ENCODE peak calls at places on chromosome 1, in five cellular contexts. I, E, W, S and M are unnamed samples.

GRCh38 chr1:234963180-234963903 is 165.3 kb downstream of the TOMM20 start:
- DNase-seq in I (peak), E (no peak), W (peak), S (peak), M (no peak)

GRCh38 chr1:245579881-245580280 is 425.1 kb downstream of the KIF26B start:
- DNase-seq in I (no peak), E (no peak), W (no peak), S (no peak), M (no peak)

GRCh38 chr1:5892370-5892769 is 99.9 kb downstream of the NPHP4 start:
- DNase-seq in I (no peak), E (no peak), W (no peak), S (no peak), M (no peak)

GRCh38 chr1:203596673-203597072 is 30.0 kb upstream of the ATP2B4 start:
- DNase-seq in I (no peak), E (no peak), W (no peak), S (no peak), M (no peak)

GRCh38 chr1:194477908-194478307 is 1291.5 kb upstream of the B3GALT2 start:
- DNase-seq in I (no peak), E (no peak), W (no peak), S (no peak), M (no peak)

GRCh38 chr1:247447162-247447909 is 10.6 kb downstream of the OR2B11 start:
- DNase-seq in I (no peak), E (no peak), W (no peak), S (no peak), M (no peak)

GRCh38 chr1:218751208-218751948 is 406.2 kb downstream of the TGFB2 start:
- DNase-seq in I (no peak), E (no peak), W (no peak), S (no peak), M (no peak)

GRCh38 chr1:59375321-59376220 is 78.7 kb downstream of the FGGY start:
- DNase-seq in I (peak), E (no peak), W (no peak), S (peak), M (peak)

GRCh38 chr1:78645728-78646127 is 3.9 kb upstream of the IFI44 start:
- DNase-seq in I (no peak), E (no peak), W (no peak), S (no peak), M (no peak)

GRCh38 chr1:228913649-228914048 is 178.4 kb downstream of the RHOU start:
- DNase-seq in I (no peak), E (no peak), W (no peak), S (no peak), M (no peak)

GRCh38 chr1:43766086-43766784 is 58.9 kb downstream of the ST3GAL3 start:
- DNase-seq in I (no peak), E (peak), W (no peak), S (no peak), M (no peak)

GRCh38 chr1:110645962-110646735 is 28.6 kb downstream of the KCNA3 start:
- DNase-seq in I (no peak), E (no peak), W (no peak), S (no peak), M (no peak)

GRCh38 chr1:155196103-155196892 is 11.4 kb downstream of the THBS3 start:
- DNase-seq in I (no peak), E (no peak), W (no peak), S (no peak), M (no peak)

GRCh38 chr1:94634977-94635416 is 93.4 kb upstream of the F3 start:
- DNase-seq in I (no peak), E (no peak), W (no peak), S (no peak), M (no peak)

GRCh38 chr1:43547538-43548072 is 16.9 kb downstream of the PTPRF start:
- DNase-seq in I (no peak), E (no peak), W (no peak), S (no peak), M (no peak)

GRCh38 chr1:54886724-54887664 is at the start of gene DHCR24:
- DNase-seq in I (no peak), E (peak), W (peak), S (peak), M (peak)
- TF ChIP-seq CTCF in I (no peak), E (no peak), W (no peak), S (peak), M (no peak)

GRCh38 chr1:41312991-41313645 is 48.1 kb upstream of the FOXO6 start:
- DNase-seq in I (no peak), E (no peak), W (no peak), S (no peak), M (no peak)

GRCh38 chr1:41314376-41314775 is 46.9 kb upstream of the FOXO6 start:
- DNase-seq in I (no peak), E (no peak), W (no peak), S (no peak), M (no peak)

GRCh38 chr1:41315482-41315823 is 45.8 kb upstream of the FOXO6 start:
- DNase-seq in I (no peak), E (no peak), W (no peak), S (no peak), M (no peak)

GRCh38 chr1:41314781-41315481 is 46.3 kb upstream of the FOXO6 start:
- DNase-seq in I (peak), E (no peak), W (no peak), S (peak), M (no peak)

DNA sequence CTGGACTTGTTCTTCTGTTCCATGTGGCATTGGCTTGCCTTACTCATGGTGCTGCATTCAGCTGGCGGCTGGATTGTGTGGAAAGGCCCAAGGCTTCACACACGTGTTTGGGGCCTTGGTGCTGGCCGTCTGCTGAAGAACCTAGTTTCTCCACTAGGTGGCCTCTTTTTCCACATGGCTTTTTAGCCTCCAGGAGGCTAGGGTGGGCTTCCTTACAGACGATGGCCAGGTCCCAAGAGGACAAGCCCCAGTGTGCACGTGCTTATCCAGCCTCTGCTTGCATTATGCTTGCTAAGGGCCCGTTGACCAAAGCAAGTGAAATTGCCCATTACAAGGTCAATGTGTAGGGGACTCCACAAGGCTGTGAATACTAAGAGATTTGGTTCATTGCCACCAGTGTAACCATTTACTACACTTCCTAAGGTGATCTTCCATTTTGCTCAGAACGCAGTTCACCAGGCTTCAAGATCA is 47.5 kb upstream of the FOXO6 start:
- DNase-seq in I (no peak), E (peak), W (peak), S (no peak), M (no peak)
- TF ChIP-seq CTCF in I (peak), E (peak), W (peak), S (peak), M (peak)

DNA sequence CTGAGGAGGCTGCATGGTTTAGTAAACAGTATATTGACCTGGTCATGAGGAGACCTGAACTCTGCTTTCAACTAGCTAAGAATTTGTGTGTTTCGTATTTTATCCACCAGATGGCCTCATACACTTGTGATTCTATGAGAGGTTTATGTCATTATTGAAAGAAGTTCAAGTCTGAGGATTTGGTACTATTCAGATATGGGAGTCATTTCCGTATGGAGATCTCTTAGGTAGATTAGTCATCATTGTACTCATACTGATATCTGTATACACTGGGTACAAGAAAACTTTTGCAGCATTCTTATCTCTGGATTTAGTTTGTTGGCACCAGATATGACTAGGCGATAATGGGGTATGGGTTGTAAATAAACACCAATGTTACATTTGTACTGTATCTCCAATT is 26.6 kb downstream of the ATF6 start:
- DNase-seq in I (peak), E (no peak), W (peak), S (peak), M (peak)
- TF ChIP-seq CTCF in I (peak), E (peak), W (peak), S (peak), M (peak)

GRCh38 chr1:34341896-34342295 is 165.2 kb downstream of the C1orf94 start:
- DNase-seq in I (no peak), E (no peak), W (no peak), S (no peak), M (no peak)

GRCh38 chr1:34346128-34346527 is 169.4 kb downstream of the C1orf94 start:
- DNase-seq in I (no peak), E (no peak), W (no peak), S (no peak), M (no peak)

GRCh38 chr1:34342334-34342733 is 165.6 kb downstream of the C1orf94 start:
- DNase-seq in I (no peak), E (no peak), W (no peak), S (no peak), M (no peak)
- TF ChIP-seq CTCF in I (no peak), E (no peak), W (no peak), S (no peak), M (no peak)

GRCh38 chr1:30572192-30572591 is 151.2 kb downstream of the MATN1 start:
- DNase-seq in I (no peak), E (no peak), W (no peak), S (no peak), M (no peak)
- TF ChIP-seq CTCF in I (no peak), E (no peak), W (no peak), S (no peak), M (no peak)

GRCh38 chr1:156357977-156358376 is 11.0 kb upstream of the RHBG start:
- DNase-seq in I (no peak), E (no peak), W (no peak), S (no peak), M (no peak)

GRCh38 chr1:156359973-156360372 is 9.0 kb upstream of the RHBG start:
- DNase-seq in I (no peak), E (peak), W (peak), S (no peak), M (no peak)

GRCh38 chr1:156356875-156357534 is 12.0 kb upstream of the RHBG start:
- DNase-seq in I (no peak), E (peak), W (peak), S (peak), M (no peak)

GRCh38 chr1:156360534-156360933 is 8.5 kb upstream of the RHBG start:
- DNase-seq in I (no peak), E (no peak), W (no peak), S (no peak), M (no peak)

GRCh38 chr1:156356262-156356874 is 12.6 kb upstream of the RHBG start:
- DNase-seq in I (no peak), E (no peak), W (no peak), S (no peak), M (no peak)
- TF ChIP-seq CTCF in I (no peak), E (no peak), W (no peak), S (no peak), M (no peak)

GRCh38 chr1:48356901-48357300 is 115.1 kb downstream of the SPATA6 start:
- DNase-seq in I (no peak), E (no peak), W (no peak), S (no peak), M (no peak)
- TF ChIP-seq CTCF in I (no peak), E (no peak), W (no peak), S (peak), M (peak)

GRCh38 chr1:62687421-62687902 is 724 bp downstream of the DOCK7 start:
- DNase-seq in I (no peak), E (no peak), W (peak), S (peak), M (no peak)
- TF ChIP-seq CTCF in I (no peak), E (no peak), W (no peak), S (no peak), M (no peak)